ENCODE peak calls at places on chromosomes 12 and 14, in seven cellular contexts. E is mesendoderm, Q is H9, N is mesenchymal stem cell, L is IMR-90, U is H1, V is trophoblast cell. J is an unnamed sample.

GRCh38 chr12:95674631-95675030 is 115.9 kb downstream of the NTN4 start:
- DNase-seq in E (no peak), Q (no peak), N (peak; percentile 46), L (no peak), U (no peak), V (no peak), J (no peak)

GRCh38 chr12:100823988-100824387 is 29.4 kb downstream of the ANO4 start:
- DNase-seq in E (peak; percentile 52), Q (no peak), N (peak; percentile 80), L (peak; percentile 69), U (no peak), V (no peak), J (no peak)

GRCh38 chr14:91872517-91873470 is 5.5 kb upstream of the TC2N start:
- DNase-seq in E (no peak), Q (no peak), N (no peak), L (peak; percentile 83), U (no peak), V (no peak), J (no peak)

GRCh38 chr12:89208661-89209096 is 143.6 kb downstream of the DUSP6 start:
- DNase-seq in E (peak; percentile 73), Q (no peak), N (peak; percentile 56), L (peak; percentile 29), U (no peak), V (no peak), J (no peak)

GRCh38 chr12:130335517-130336392 is 1.9 kb upstream of the PIWIL1 start:
- DNase-seq in E (peak; percentile 73), Q (no peak), N (peak; percentile 40), L (peak; percentile 34), U (no peak), V (peak; percentile 50), J (peak; percentile 65)

GRCh38 chr14:50601405-50601804 is 41.5 kb downstream of the ATL1 start:
- DNase-seq in E (no peak), Q (no peak), N (no peak), L (no peak), U (no peak), V (peak; percentile 15), J (no peak)

GRCh38 chr12:25347716-25348261 is 97.1 kb upstream of the KRAS start:
- DNase-seq in E (peak; percentile 81), Q (no peak), N (peak; percentile 73), L (no peak), U (no peak), V (peak; percentile 92), J (no peak)

GRCh38 chr12:56260921-56261320 is 2.7 kb upstream of the ANKRD52 start:
- DNase-seq in E (no peak), Q (no peak), N (no peak), L (no peak), U (no peak), V (no peak), J (no peak)

GRCh38 chr12:130708648-130709047 is 7.5 kb downstream of the RIMBP2 start:
- DNase-seq in E (no peak), Q (peak; percentile 15), N (no peak), L (no peak), U (no peak), V (no peak), J (no peak)

GRCh38 chr14:54712371-54712998 is 145.6 kb downstream of the SAMD4A start:
- DNase-seq in E (no peak), Q (no peak), N (peak; percentile 82), L (peak; percentile 59), U (no peak), V (no peak), J (no peak)

GRCh38 chr12:52682381-52682660 is 2.1 kb upstream of the KRT1 start:
- DNase-seq in E (no peak), Q (no peak), N (no peak), L (no peak), U (no peak), V (no peak), J (no peak)

GRCh38 chr12:86312258-86312657 is 56.1 kb upstream of the MGAT4C start:
- DNase-seq in E (no peak), Q (no peak), N (no peak), L (no peak), U (no peak), V (no peak), J (no peak)

GRCh38 chr14:77023001-77023996 is 5.2 kb downstream of the IRF2BPL start:
- DNase-seq in E (peak; percentile 79), Q (peak; percentile 65), N (peak; percentile 62), L (peak; percentile 38), U (no peak), V (peak; percentile 48), J (no peak)

GRCh38 chr14:85604671-85605070 is 74.7 kb downstream of the FLRT2 start:
- DNase-seq in E (no peak), Q (no peak), N (no peak), L (no peak), U (no peak), V (no peak), J (no peak)

GRCh38 chr14:100747021-100747586 is 20.4 kb downstream of the DLK1 start:
- DNase-seq in E (no peak), Q (peak; percentile 8), N (peak; percentile 96), L (peak; percentile 92), U (no peak), V (peak; percentile 77), J (no peak)

GRCh38 chr12:47736877-47737676 is 11.8 kb upstream of the ENDOU start:
- DNase-seq in E (no peak), Q (peak; percentile 36), N (peak; percentile 58), L (peak; percentile 73), U (no peak), V (no peak), J (no peak)

DNA sequence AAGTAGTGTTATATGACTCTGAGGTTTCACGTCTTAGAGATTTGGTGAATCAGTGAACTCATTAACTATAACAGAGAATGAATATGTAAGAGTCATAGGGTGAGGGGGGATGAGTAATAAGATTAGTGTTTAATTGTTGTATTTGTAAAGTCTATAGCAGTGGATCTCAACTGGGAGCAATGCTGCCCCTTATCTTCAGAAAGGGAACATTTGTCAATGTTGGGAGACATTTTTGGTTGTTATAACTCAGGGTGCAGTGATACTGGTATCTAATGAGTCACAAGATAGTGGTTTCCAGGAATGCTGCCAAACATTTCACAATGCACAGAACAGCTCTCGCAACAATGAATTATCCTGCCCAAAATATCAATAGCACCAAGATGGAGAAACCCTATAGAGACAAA is 1193.7 kb downstream of the GALC start:
- DNase-seq in E (no peak), Q (no peak), N (peak; percentile 91), L (peak; percentile 98), U (no peak), V (peak; percentile 1), J (no peak)
- H2BK5ac ChIP-seq in E (no peak overlapping the region), Q (no peak overlapping the region), N (no peak overlapping the region), L (peak overlapping the region; percentile 94), U (no peak overlapping the region), V (no peak overlapping the region), J (no peak overlapping the region)

GRCh38 chr14:58488550-58488949 is 61.0 kb downstream of the KIAA0586 start:
- DNase-seq in E (peak; percentile 37), Q (no peak), N (peak; percentile 40), L (peak; percentile 50), U (no peak), V (no peak), J (no peak)

GRCh38 chr14:58491593-58491992 is 64.1 kb downstream of the KIAA0586 start:
- DNase-seq in E (no peak), Q (no peak), N (no peak), L (peak; percentile 45), U (no peak), V (no peak), J (no peak)

GRCh38 chr14:58492044-58492443 is 64.5 kb downstream of the KIAA0586 start:
- DNase-seq in E (no peak), Q (no peak), N (no peak), L (no peak), U (no peak), V (no peak), J (no peak)
- H2AK5ac ChIP-seq in E (no peak overlapping the region), Q (no peak overlapping the region), N (no peak overlapping the region), L (no peak overlapping the region), U (no peak overlapping the region), V (no peak overlapping the region), J (no peak overlapping the region)

GRCh38 chr12:16349132-16349463 is 1.7 kb downstream of the MGST1 start:
- DNase-seq in E (peak; percentile 76), Q (no peak), N (peak; percentile 90), L (peak; percentile 96), U (no peak), V (no peak), J (no peak)
- H2BK5ac ChIP-seq in E (no peak overlapping the region), Q (no peak overlapping the region), N (peak overlapping the region; percentile 73), L (peak overlapping the region; percentile 96), U (peak overlapping the region; percentile 87), V (no peak overlapping the region), J (no peak overlapping the region)

GRCh38 chr12:68608191-68608590 is 2.5 kb upstream of the RAP1B start:
- DNase-seq in E (no peak), Q (no peak), N (no peak), L (no peak), U (no peak), V (no peak), J (no peak)
- H2AK5ac ChIP-seq in E (no peak overlapping the region), Q (no peak overlapping the region), N (no peak overlapping the region), L (no peak overlapping the region), U (no peak overlapping the region), V (no peak overlapping the region), J (no peak overlapping the region)

J was measured in neuronal stem cell.